ENCODE peak calls at places on chromosomes 5 and 9, in five cellular contexts. W, B, E, T and S are unnamed samples.

GRCh38 chr5:133456933-133457402 is 155.4 kb downstream of the FSTL4 start:
- DNase-seq in W (no peak), E (no peak), B (peak; percentile 48), T (peak; percentile 77), S (no peak)

GRCh38 chr9:137540536-137540935 is 9.7 kb downstream of the PNPLA7 start:
- DNase-seq in T (no peak), E (no peak), B (no peak), W (no peak), S (no peak)

GRCh38 chr5:55621218-55621617 is 86.5 kb upstream of the PLPP1 start:
- DNase-seq in W (no peak), B (no peak), T (no peak), E (no peak), S (no peak)

GRCh38 chr5:21802869-21803490 is 1050.2 kb downstream of the CDH12 start:
- DNase-seq in E (peak; percentile 11), W (no peak), T (peak; percentile 52), B (peak; percentile 24), S (no peak)

GRCh38 chr5:56550227-56550626 is 265.1 kb upstream of the MAP3K1 start:
- DNase-seq in E (no peak), B (no peak), W (no peak), T (no peak), S (no peak)

GRCh38 chr5:72621576-72621975 is 114.4 kb upstream of the ZNF366 start:
- DNase-seq in B (peak; percentile 61), W (no peak), T (no peak), E (no peak), S (no peak)

GRCh38 chr9:112061152-112061740 is 113.9 kb downstream of the SUSD1 start:
- DNase-seq in T (peak; percentile 96), B (peak; percentile 97), W (peak; percentile 45), E (no peak), S (no peak)

GRCh38 chr5:88948746-88949600 is 66.0 kb upstream of the MEF2C start:
- DNase-seq in B (no peak), W (no peak), T (no peak), E (no peak), S (no peak)

GRCh38 chr9:89525673-89526374 is 27.9 kb upstream of the SEMA4D start:
- DNase-seq in E (no peak), B (no peak), W (no peak), T (no peak), S (no peak)

GRCh38 chr9:88954073-88954472 is 37.2 kb upstream of the S1PR3 start:
- DNase-seq in W (no peak), T (no peak), B (peak; percentile 48), E (no peak), S (no peak)

GRCh38 chr5:180160822-180161221 is 48.2 kb downstream of the RASGEF1C start:
- DNase-seq in T (no peak), E (no peak), W (no peak), B (no peak), S (no peak)

GRCh38 chr5:61933787-61934626 is 372.0 kb upstream of the KIF2A start:
- DNase-seq in W (no peak), E (peak; percentile 77), B (peak; percentile 42), T (peak; percentile 83), S (no peak)

GRCh38 chr5:12883395-12883794 is 979.1 kb upstream of the CTNND2 start:
- DNase-seq in W (no peak), E (peak; percentile 51), B (no peak), T (no peak), S (no peak)

GRCh38 chr5:98341711-98342042 is 431.8 kb upstream of the RGMB start:
- DNase-seq in E (no peak), W (no peak), B (peak; percentile 85), T (peak; percentile 11), S (no peak)

GRCh38 chr5:65105301-65105700 is 336.6 kb downstream of the CWC27 start:
- DNase-seq in W (no peak), T (no peak), E (no peak), B (no peak), S (no peak)

GRCh38 chr9:34124923-34125322 is 1.6 kb downstream of the DCAF12 start:
- DNase-seq in T (peak; percentile 55), E (no peak), W (no peak), B (peak; percentile 13), S (no peak)

GRCh38 chr5:126365446-126366198 is 57.6 kb upstream of the GRAMD2B start:
- DNase-seq in E (no peak), B (peak; percentile 51), T (peak; percentile 86), W (no peak), S (no peak)

GRCh38 chr5:126054593-126055347 is 368.4 kb upstream of the GRAMD2B start:
- DNase-seq in B (no peak), E (no peak), W (no peak), T (no peak), S (no peak)

GRCh38 chr9:6692891-6693361 is 47.4 kb upstream of the GLDC start:
- DNase-seq in W (no peak), B (no peak), T (no peak), E (no peak), S (no peak)

GRCh38 chr5:128339585-128339984 is 198.5 kb downstream of the FBN2 start:
- DNase-seq in E (no peak), T (no peak), B (no peak), W (no peak), S (no peak)

GRCh38 chr5:95955996-95956899 is 5.4 kb downstream of the ELL2 start:
- DNase-seq in T (no peak), E (no peak), B (peak; percentile 82), W (no peak), S (no peak)

GRCh38 chr5:10676224-10676623 is 84.8 kb downstream of the DAP start:
- DNase-seq in T (no peak), E (no peak), B (no peak), W (no peak), S (no peak)

GRCh38 chr5:115873392-115873791 is 31.7 kb downstream of the AP3S1 start:
- DNase-seq in B (peak; percentile 15), T (peak; percentile 61), W (no peak), E (no peak), S (no peak)

GRCh38 chr9:127970401-127971313 is 10.1 kb downstream of the EEIG1 start:
- DNase-seq in E (peak; percentile 46), T (peak; percentile 89), B (no peak), W (no peak), S (peak; percentile 50)

GRCh38 chr5:77993799-77994318 is 217.7 kb upstream of the TBCA start:
- DNase-seq in T (no peak), E (peak; percentile 55), W (no peak), B (no peak), S (no peak)

GRCh38 chr5:86971034-86971511 is 296.6 kb upstream of the RASA1 start:
- DNase-seq in W (no peak), B (peak; percentile 38), T (peak; percentile 45), E (no peak), S (no peak)

GRCh38 chr9:83062653-83063527 is at the start of gene RASEF:
- DNase-seq in T (peak; percentile 75), B (no peak), E (peak; percentile 74), W (no peak), S (no peak)
- TF ChIP-seq CTCF in T (no peak), B (no peak), E (peak; percentile 36), W (no peak), S (no peak)

DNA sequence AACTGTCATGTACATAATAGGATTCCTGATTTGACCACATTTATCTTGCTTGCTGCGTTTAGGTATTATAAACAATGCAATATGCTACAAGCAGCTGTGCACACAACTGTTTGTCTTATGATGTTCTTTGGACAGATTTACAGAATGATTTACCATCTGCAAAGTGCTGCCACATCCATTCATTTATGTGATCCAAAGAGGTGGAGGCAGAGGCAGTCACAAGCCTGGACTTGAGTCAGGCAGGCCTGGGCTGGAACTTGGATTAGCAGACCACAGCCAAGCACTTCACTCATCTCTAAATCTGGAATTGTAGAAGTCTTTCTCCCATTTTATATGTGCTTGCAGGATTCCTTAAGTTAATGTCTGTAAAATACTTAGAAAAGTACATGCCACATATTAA is 149.0 kb downstream of the INSYN2B start:
- DNase-seq in B (peak; percentile 23), T (peak; percentile 85), E (no peak), W (no peak), S (no peak)
- TF ChIP-seq CTCF in B (no peak), T (no peak), E (no peak), W (no peak), S (no peak)

DNA sequence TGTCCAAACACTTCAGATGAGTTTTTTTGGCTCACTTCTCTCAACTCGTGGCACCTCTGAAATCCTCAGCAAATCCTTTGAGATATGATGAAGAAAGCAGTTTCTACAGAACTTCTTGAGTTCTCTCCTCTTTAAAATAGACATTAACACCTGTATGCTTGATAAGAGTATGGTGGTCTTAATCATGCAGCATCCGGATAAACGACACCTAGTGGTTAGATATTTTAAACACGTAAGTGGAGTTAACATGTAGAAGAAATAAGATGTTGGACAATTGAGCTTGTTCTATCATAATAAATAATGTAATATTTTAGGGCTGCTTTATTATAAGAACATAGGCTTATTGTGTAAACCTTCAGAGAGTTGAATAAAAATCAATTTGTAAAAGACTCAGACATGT is 324.8 kb downstream of the CYLC2 start:
- DNase-seq in B (no peak), T (peak; percentile 0), E (no peak), W (no peak), S (no peak)
- TF ChIP-seq CTCF in B (no peak), T (no peak), E (peak; percentile 39), W (no peak), S (no peak)

DNA sequence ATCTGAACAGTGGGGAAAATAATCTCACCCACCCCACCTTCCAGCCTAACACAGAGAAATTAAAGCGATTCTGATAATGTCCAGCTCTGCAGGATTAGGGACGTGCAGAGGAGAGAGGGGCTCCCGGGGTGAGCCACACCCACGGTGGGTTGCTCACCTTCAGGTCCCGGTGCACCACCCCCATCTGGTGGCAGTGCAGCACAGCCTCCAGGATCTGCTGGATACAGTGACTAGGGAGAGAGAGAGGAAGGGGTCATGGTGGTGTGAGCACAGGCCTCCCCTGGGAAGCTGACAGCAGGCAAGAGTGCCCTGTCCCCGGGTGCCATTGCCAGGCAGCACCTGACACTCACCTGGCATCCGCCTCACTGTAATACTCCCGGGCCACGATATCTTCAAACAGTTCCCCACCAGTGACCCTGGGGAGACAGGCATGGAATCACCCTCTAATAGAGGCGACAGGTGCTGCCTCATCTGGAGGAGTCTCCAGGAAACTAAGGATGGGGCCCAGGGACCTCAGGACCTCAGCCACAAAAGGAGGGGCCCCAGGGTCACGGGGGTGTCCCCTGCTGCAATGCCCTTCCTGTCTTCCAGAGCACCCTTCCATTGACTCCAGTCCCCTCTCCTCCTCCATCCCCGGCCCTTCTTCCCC is 33.0 kb downstream of the CAMK2A start:
- DNase-seq in W (no peak), E (peak; percentile 65), B (no peak), T (no peak), S (no peak)
- TF ChIP-seq CTCF in W (no peak), E (peak; percentile 58), B (no peak), T (peak; percentile 11), S (no peak)

GRCh38 chr5:172299916-172300439 is 16.4 kb upstream of the UBTD2 start:
- DNase-seq in T (peak; percentile 58), W (no peak), E (no peak), B (no peak), S (no peak)
- TF ChIP-seq CTCF in T (no peak), W (no peak), E (no peak), B (no peak), S (no peak)

DNA sequence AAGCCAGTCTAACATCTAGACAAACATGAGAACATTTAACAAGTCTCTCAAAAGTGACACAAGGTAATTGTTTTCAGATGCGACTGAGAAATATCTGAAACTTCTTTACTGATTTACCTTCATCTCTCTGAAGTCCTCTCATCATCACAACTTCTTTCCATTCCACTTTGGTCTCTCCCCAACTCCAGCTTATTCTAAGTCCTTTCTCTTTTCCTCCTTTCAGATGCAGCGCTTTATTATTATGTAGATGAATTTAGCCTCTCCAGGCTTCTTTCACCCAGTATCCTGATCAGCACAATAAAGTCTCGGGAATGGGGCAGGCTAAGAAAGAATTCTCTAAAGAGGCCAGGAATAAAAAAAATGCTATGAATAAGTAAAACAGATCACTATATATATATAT is 128.0 kb downstream of the KCTD16 start:
- DNase-seq in W (no peak), E (no peak), B (no peak), T (no peak), S (no peak)
- TF ChIP-seq CTCF in W (no peak), E (no peak), B (no peak), T (no peak), S (no peak)